ENCODE peak calls at places on chromosomes 3 and 15, in ten cellular contexts. Z is uterus, W is WERI-Rb-1, H is heart left ventricle, U is cardiac muscle cell, D is body of pancreas, R is heart right ventricle, F is osteoblast, T is Peyer's patch, O is breast epithelium. E is an unnamed sample.

GRCh38 chr3:173044998-173045397 is 96.0 kb downstream of the SPATA16 start:
- DNase-seq in R (no peak), U (peak), Z (no peak), T (no peak), D (no peak), H (no peak), F (no peak), O (no peak), W (no peak), E (no peak)

GRCh38 chr3:132622148-132622547 is 25.1 kb downstream of the ACKR4 start:
- DNase-seq in T (no peak), W (no peak), F (no peak), O (no peak), R (no peak), H (no peak), U (no peak), D (no peak), Z (no peak), E (no peak)

GRCh38 chr3:122758877-122759670 is 34.6 kb downstream of the HSPBAP1 start:
- DNase-seq in R (no peak), T (no peak), O (no peak), H (no peak), W (no peak), Z (no peak), D (no peak), U (no peak), F (no peak), E (no peak)

GRCh38 chr15:59746777-59747176 is 57.7 kb upstream of the BNIP2 start:
- DNase-seq in R (no peak), W (no peak), D (no peak), F (no peak), Z (no peak), H (no peak), T (no peak), U (no peak), O (no peak), E (peak)

GRCh38 chr3:194395767-194396527 is 3.1 kb downstream of the GP5 start:
- DNase-seq in D (no peak), U (peak), T (no peak), H (no peak), R (peak), O (no peak), W (no peak), F (no peak), Z (peak), E (no peak)

GRCh38 chr15:92599394-92599970 is 56.1 kb downstream of the FAM174B start:
- DNase-seq in O (no peak), R (no peak), H (no peak), U (no peak), D (no peak), W (no peak), Z (no peak), T (peak), F (no peak), E (no peak)

GRCh38 chr3:8445861-8446260 is 55.8 kb upstream of the LMCD1 start:
- DNase-seq in U (no peak), W (no peak), H (no peak), R (peak), T (no peak), Z (no peak), D (no peak), F (peak), O (no peak), E (no peak)

GRCh38 chr15:57740048-57740447 is 33.5 kb downstream of the POLR2M start:
- DNase-seq in D (no peak), O (no peak), Z (no peak), U (no peak), W (no peak), R (no peak), F (no peak), T (no peak), H (no peak), E (no peak)

GRCh38 chr3:183188895-183189462 is 26.4 kb upstream of the LAMP3 start:
- DNase-seq in F (no peak), O (no peak), R (peak), T (no peak), W (peak), D (peak), U (peak), H (no peak), Z (no peak), E (peak)

GRCh38 chr15:88513195-88513594 is 33.3 kb downstream of the DET1 start:
- DNase-seq in R (no peak), O (no peak), T (no peak), U (no peak), Z (no peak), D (no peak), W (no peak), H (no peak), F (peak), E (no peak)

GRCh38 chr3:194140520-194141414 is 4.8 kb downstream of the HES1 start:
- DNase-seq in Z (peak), T (peak), D (peak), W (no peak), U (peak), R (peak), O (peak), F (peak), H (peak), E (no peak)

GRCh38 chr3:136195258-136196063 is 674 bp downstream of the MSL2 start:
- DNase-seq in Z (peak), F (peak), D (peak), R (peak), T (peak), H (peak), W (peak), U (peak), O (peak), E (peak)

GRCh38 chr3:197175503-197175902 is 122.9 kb downstream of the DLG1 start:
- DNase-seq in H (no peak), Z (no peak), O (no peak), T (no peak), U (no peak), R (no peak), F (no peak), W (no peak), D (no peak), E (no peak)

GRCh38 chr15:90817117-90818057 is 51.0 kb upstream of the FURIN start:
- DNase-seq in O (no peak), R (no peak), H (no peak), U (no peak), Z (no peak), F (peak), D (no peak), W (no peak), T (no peak), E (no peak)

GRCh38 chr3:139534992-139535879 is 4.3 kb downstream of the RBP1 start:
- DNase-seq in T (no peak), D (peak), F (peak), Z (peak), O (no peak), U (peak), R (peak), W (peak), H (peak), E (no peak)

GRCh38 chr3:102123590-102124190 is 274.4 kb downstream of the NFKBIZ start:
- DNase-seq in O (no peak), H (peak), T (no peak), R (no peak), W (no peak), F (no peak), U (no peak), Z (no peak), D (no peak), E (no peak)

GRCh38 chr3:182180646-182181385 is 469.1 kb downstream of the SOX2 start:
- DNase-seq in F (no peak), D (no peak), H (no peak), O (no peak), W (no peak), Z (no peak), U (no peak), T (no peak), R (no peak), E (no peak)

GRCh38 chr3:11651900-11652299 is 8.2 kb upstream of the VGLL4 start:
- DNase-seq in T (no peak), H (no peak), R (no peak), F (peak), O (no peak), Z (no peak), D (no peak), U (peak), W (no peak), E (peak)

GRCh38 chr3:2268779-2269178 is 170.1 kb downstream of the CNTN4 start:
- DNase-seq in Z (no peak), T (no peak), F (no peak), W (peak), D (no peak), U (peak), H (no peak), O (no peak), R (no peak), E (no peak)

GRCh38 chr3:38643090-38643489 is 6.4 kb downstream of the SCN5A start:
- DNase-seq in W (no peak), R (no peak), F (no peak), D (no peak), Z (no peak), H (no peak), T (no peak), U (no peak), O (peak), E (no peak)

GRCh38 chr15:99443056-99443756 is 122.6 kb upstream of the MEF2A start:
- DNase-seq in W (no peak), O (no peak), U (no peak), D (no peak), T (peak), H (no peak), R (no peak), Z (peak), F (no peak), E (no peak)

GRCh38 chr3:107456501-107456900 is 66.3 kb upstream of the BBX start:
- DNase-seq in Z (no peak), W (no peak), H (no peak), T (no peak), U (no peak), D (no peak), O (no peak), R (no peak), F (no peak), E (no peak)

GRCh38 chr3:89380006-89380405 is 272.6 kb downstream of the EPHA3 start:
- DNase-seq in R (no peak), D (no peak), Z (no peak), O (no peak), F (peak), W (no peak), H (no peak), T (no peak), U (no peak), E (no peak)

GRCh38 chr15:86608461-86608860 is 528.8 kb downstream of the AGBL1 start:
- DNase-seq in O (no peak), W (no peak), T (no peak), F (no peak), H (no peak), Z (no peak), U (no peak), R (peak), D (no peak), E (no peak)

GRCh38 chr3:125245521-125245920 is 33.0 kb upstream of the SLC12A8 start:
- DNase-seq in T (no peak), Z (no peak), D (no peak), R (no peak), H (no peak), U (peak), W (no peak), F (peak), O (no peak), E (no peak)

GRCh38 chr3:129065727-129066087 is 5.1 kb downstream of the GP9 start:
- DNase-seq in W (no peak), F (no peak), Z (no peak), O (no peak), T (no peak), D (no peak), R (no peak), U (no peak), H (no peak), E (no peak)

GRCh38 chr3:189277711-189278110 is 105.9 kb downstream of the TPRG1 start:
- DNase-seq in U (no peak), R (no peak), H (no peak), O (no peak), F (no peak), D (no peak), Z (no peak), T (no peak), W (no peak), E (peak)

GRCh38 chr3:48047841-48048456 is 31.7 kb upstream of the MAP4 start:
- DNase-seq in Z (no peak), R (no peak), H (no peak), U (no peak), D (no peak), T (no peak), W (no peak), O (no peak), F (no peak), E (no peak)

GRCh38 chr15:58269455-58270414 is 131.6 kb downstream of the AQP9 start:
- DNase-seq in H (no peak), R (peak), Z (no peak), O (no peak), D (peak), U (peak), W (peak), F (no peak), T (peak), E (peak)

GRCh38 chr15:72063186-72063585 is 54.8 kb downstream of the MYO9A start:
- DNase-seq in W (no peak), D (no peak), T (no peak), U (no peak), R (no peak), F (no peak), Z (no peak), H (no peak), O (no peak), E (no peak)

GRCh38 chr3:134356411-134357040 is 17.7 kb downstream of the AMOTL2 start:
- DNase-seq in F (peak), W (no peak), R (no peak), T (peak), Z (peak), O (no peak), U (no peak), D (no peak), H (peak), E (no peak)

GRCh38 chr15:74222705-74223104 is 13.4 kb upstream of the CCDC33 start:
- DNase-seq in D (no peak), R (no peak), W (no peak), O (no peak), Z (no peak), H (no peak), T (no peak), U (no peak), F (peak), E (no peak)

GRCh38 chr3:66991478-66991877 is 6.6 kb upstream of the KBTBD8 start:
- DNase-seq in Z (no peak), D (no peak), U (no peak), W (no peak), R (no peak), F (no peak), O (no peak), H (no peak), T (no peak), E (no peak)

DNA sequence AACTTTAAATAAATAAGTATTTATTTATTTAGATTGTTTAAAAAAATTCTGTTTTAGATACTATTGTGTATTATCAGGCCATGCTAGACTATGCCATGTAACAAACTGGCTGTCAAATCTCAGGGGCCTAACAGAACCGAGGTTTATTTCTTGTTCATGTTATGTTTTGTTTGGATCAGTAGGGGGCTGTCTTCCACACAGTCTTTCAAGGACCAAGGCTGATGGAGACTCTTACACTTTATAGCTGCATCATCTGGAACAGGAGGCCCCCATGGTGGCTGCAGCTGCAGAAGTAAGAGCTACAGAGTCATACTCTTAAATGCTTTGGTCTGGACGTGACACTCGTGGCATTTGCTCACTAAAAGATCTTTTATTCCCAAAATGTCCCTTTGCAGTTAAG is 33.0 kb upstream of the ARL14 start:
- DNase-seq in R (no peak), Z (no peak), U (no peak), T (no peak), W (no peak), F (no peak), D (no peak), H (no peak), O (no peak), E (peak)
- TF ChIP-seq CTCF in R (no peak), Z (no peak), U (peak), T (no peak), W (peak), F (no peak), D (no peak), H (no peak), O (no peak), E (peak)

GRCh38 chr3:30605706-30606300 is 598 bp upstream of the TGFBR2 start:
- DNase-seq in U (no peak), O (no peak), D (peak), T (no peak), H (no peak), Z (no peak), R (no peak), F (peak), W (no peak), E (no peak)
- H3K27ac ChIP-seq in U (peak), O (peak), D (peak), T (peak), H (peak), Z (peak), R (peak), F (peak), W (no peak), E (peak)

DNA sequence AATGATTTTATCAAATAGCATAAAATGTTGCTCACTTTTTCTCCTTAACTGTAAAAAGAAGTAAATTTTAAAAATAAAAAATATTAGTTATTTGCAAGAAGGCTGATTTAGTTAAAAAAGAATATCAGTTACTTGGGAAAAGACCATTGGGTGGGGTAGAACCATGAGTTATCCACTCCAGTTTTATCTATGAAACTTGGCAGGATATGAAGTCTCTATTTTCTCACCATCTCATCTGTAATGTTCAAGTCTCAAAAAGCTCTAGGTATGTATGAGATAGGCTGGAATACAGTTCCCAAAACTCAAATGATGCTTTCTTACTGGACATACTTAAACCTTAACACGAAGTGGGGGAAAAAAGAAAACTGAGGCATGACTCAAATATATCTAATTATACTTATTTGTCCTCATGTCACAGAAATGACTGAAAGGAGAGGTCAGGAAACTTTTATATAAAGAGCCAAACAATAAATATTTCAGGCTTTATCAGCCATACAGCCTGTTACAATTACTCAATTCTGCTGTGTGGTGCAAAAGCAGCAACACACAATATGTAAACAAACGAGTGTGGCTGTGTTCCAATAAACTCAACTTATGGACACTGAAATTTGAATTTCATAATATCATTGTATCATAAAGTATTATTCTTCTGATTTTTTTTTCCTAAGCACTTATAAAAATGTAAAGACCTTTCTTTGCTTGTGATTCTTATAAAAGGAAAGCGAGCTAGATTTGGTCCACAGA is 131.8 kb downstream of the TBL1XR1 start:
- DNase-seq in R (no peak), O (no peak), W (no peak), D (no peak), H (no peak), F (no peak), Z (no peak), U (no peak), T (no peak), E (no peak)
- TF ChIP-seq CTCF in R (no peak), O (no peak), W (no peak), D (no peak), H (no peak), F (no peak), Z (no peak), U (no peak), T (no peak), E (no peak)

GRCh38 chr3:147890114-147890513 is 480.9 kb downstream of the ZIC1 start:
- DNase-seq in H (no peak), F (no peak), D (no peak), T (no peak), Z (no peak), R (no peak), W (no peak), U (no peak), O (no peak), E (no peak)

GRCh38 chr3:147895509-147895908 is 486.3 kb downstream of the ZIC1 start:
- DNase-seq in H (no peak), F (no peak), Z (no peak), O (no peak), R (no peak), W (no peak), T (no peak), U (no peak), D (no peak), E (no peak)
- H3K27ac ChIP-seq in H (no peak), F (no peak), Z (no peak), O (no peak), R (no peak), W (no peak), T (no peak), U (no peak), D (no peak), E (no peak)

GRCh38 chr15:78072080-78072892 is 5.2 kb downstream of the TBC1D2B start:
- DNase-seq in Z (peak), H (no peak), F (peak), W (no peak), U (peak), D (no peak), O (no peak), T (no peak), R (no peak), E (no peak)
- TF ChIP-seq CTCF in Z (no peak), H (no peak), F (no peak), W (no peak), U (no peak), D (no peak), O (no peak), T (no peak), R (no peak), E (no peak)

DNA sequence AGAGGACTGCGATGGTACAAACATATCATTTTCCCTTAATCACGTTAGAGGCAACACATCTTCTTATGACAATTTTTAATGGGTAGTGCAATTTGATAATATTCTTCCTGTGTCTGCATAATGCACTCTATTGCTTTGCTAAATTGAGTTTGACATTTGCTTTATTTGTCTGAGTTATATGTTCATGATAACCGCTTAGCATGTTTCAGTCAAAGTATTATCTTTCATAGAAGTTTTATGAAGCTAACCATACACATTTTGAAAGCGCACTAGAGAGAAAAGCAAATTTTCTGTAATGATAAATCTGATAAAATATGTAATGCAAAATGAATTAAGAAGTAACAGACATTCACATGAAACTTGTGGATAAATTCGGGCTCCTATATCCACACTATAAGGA is 1276.9 kb downstream of the ZPLD1 start:
- DNase-seq in T (no peak), Z (no peak), R (no peak), F (no peak), W (no peak), H (no peak), D (no peak), U (no peak), O (no peak), E (no peak)
- H3K27ac ChIP-seq in T (no peak), Z (no peak), R (no peak), F (no peak), W (no peak), H (no peak), D (no peak), U (no peak), O (no peak), E (no peak)

GRCh38 chr3:180870008-180870733 is 42.3 kb upstream of the FXR1 start:
- DNase-seq in O (no peak), D (peak), R (peak), F (peak), W (no peak), T (no peak), H (peak), U (peak), Z (peak), E (no peak)
- TF ChIP-seq CTCF in O (no peak), D (no peak), R (no peak), F (no peak), W (no peak), T (no peak), H (no peak), U (no peak), Z (no peak), E (no peak)

E was measured in OCI-LY7.